ENCODE peak calls at places on chromosomes 1 and 21, in five cellular contexts. U is T-cell, L is NCI-H748 treated with DMSO at 0.1 percent for 48 hours, Y is H54, F is Right ventricle myocardium superior. H is an unnamed sample.

GRCh38 chr1:9651565-9652378 is at the start of gene PIK3CD:
- DNase-seq in Y (no peak), F (peak; percentile 60), U (peak; percentile 40), L (no peak), H (peak; percentile 42)

GRCh38 chr1:229940689-229941088 is 126.3 kb upstream of the GALNT2 start:
- DNase-seq in L (no peak), F (no peak), U (no peak), Y (no peak), H (no peak)

GRCh38 chr1:201038537-201038936 is 15.0 kb upstream of the KIF21B start:
- DNase-seq in U (no peak), L (no peak), Y (no peak), F (no peak), H (no peak)

GRCh38 chr1:64898107-64898861 is 68.1 kb downstream of the JAK1 start:
- DNase-seq in L (no peak), U (no peak), F (peak; percentile 85), Y (peak; percentile 66), H (no peak)

GRCh38 chr1:227942716-227943261 is 4.9 kb downstream of the WNT9A start:
- DNase-seq in L (no peak), Y (no peak), F (peak; percentile 40), U (no peak), H (no peak)

GRCh38 chr1:202680586-202681352 is 29.5 kb downstream of the SYT2 start:
- DNase-seq in F (no peak), U (no peak), L (no peak), Y (no peak), H (no peak)

GRCh38 chr1:150441121-150441520 is 46.1 kb upstream of the TARS2 start:
- DNase-seq in F (no peak), L (no peak), Y (no peak), U (no peak), H (no peak)

GRCh38 chr1:170887726-170888125 is 47.6 kb upstream of the MROH9 start:
- DNase-seq in F (no peak), Y (no peak), U (no peak), L (no peak), H (no peak)

GRCh38 chr1:227779021-227779441 is 36.4 kb upstream of the PRSS38 start:
- DNase-seq in F (no peak), Y (no peak), U (no peak), L (no peak), H (no peak)

GRCh38 chr1:17926906-17927305 is 171.8 kb downstream of the ACTL8 start:
- DNase-seq in Y (no peak), U (no peak), F (no peak), L (no peak), H (no peak)

GRCh38 chr21:29208044-29208665 is 77.7 kb downstream of the MAP3K7CL start:
- DNase-seq in Y (no peak), F (no peak), U (no peak), L (no peak), H (no peak)

GRCh38 chr1:29105822-29106221 is 17.9 kb downstream of the TMEM200B start:
- DNase-seq in F (no peak), Y (no peak), U (no peak), L (no peak), H (no peak)

GRCh38 chr1:207842506-207842905 is 68.4 kb downstream of the CD34 start:
- DNase-seq in Y (no peak), L (no peak), U (no peak), F (no peak), H (no peak)

GRCh38 chr21:44058981-44059380 is 46.9 kb downstream of the TRAPPC10 start:
- DNase-seq in U (no peak), Y (no peak), L (no peak), F (no peak), H (no peak)

GRCh38 chr1:55443175-55443933 is 228.2 kb upstream of the USP24 start:
- DNase-seq in Y (peak; percentile 44), U (no peak), F (peak; percentile 86), L (no peak), H (no peak)

GRCh38 chr1:201713093-201713810 is 115.7 kb upstream of the IPO9 start:
- DNase-seq in U (no peak), Y (peak; percentile 86), F (peak; percentile 95), L (no peak), H (no peak)

GRCh38 chr1:45187735-45188134 is 18.7 kb downstream of the ZSWIM5 start:
- DNase-seq in Y (no peak), L (no peak), U (no peak), F (no peak), H (no peak)

GRCh38 chr1:29245876-29246275 is 9.6 kb downstream of the PTPRU start:
- DNase-seq in Y (no peak), L (no peak), U (no peak), F (no peak), H (no peak)

GRCh38 chr21:41931041-41931451 is 22.8 kb downstream of the C2CD2 start:
- DNase-seq in U (no peak), F (no peak), L (no peak), Y (no peak), H (no peak)

GRCh38 chr1:22808186-22808845 is 97.7 kb downstream of the EPHB2 start:
- DNase-seq in F (no peak), U (no peak), L (no peak), Y (no peak), H (no peak)

GRCh38 chr1:78019031-78019430 is 14.3 kb downstream of the DNAJB4 start:
- DNase-seq in U (no peak), L (no peak), Y (no peak), F (no peak), H (no peak)

GRCh38 chr1:30028939-30029338 is 694.4 kb downstream of the MATN1 start:
- DNase-seq in Y (no peak), U (no peak), F (no peak), L (no peak), H (no peak)

GRCh38 chr1:200857804-200858203 is 15.0 kb upstream of the GPR25 start:
- DNase-seq in L (no peak), Y (no peak), F (no peak), U (no peak), H (no peak)

H was measured in NCI-H1105 treated with DMSO at 0.1 percent for 48 hours.